ENCODE peak calls at places on chromosomes 7 and 10, in eight cellular contexts. One of them, this sample, is unnamed.
A peak's percentile ranks its signal among the peaks of the same experiment; 100 is the strongest.

GRCh38 chr7:39622609-39623311 is 612 bp upstream of the RALA start:
- DNase-seq in H1: no peak
- DNase-seq in OCI-LY7: no peak
- DNase-seq in astrocyte: no peak
- DNase-seq in neural progenitor cell: no peak
- DNase-seq in pancreas: no peak
- DNase-seq in WERI-Rb-1: no peak
- DNase-seq in substantia nigra: peak; percentile 31
- DNase-seq in this sample: peak; percentile 56

GRCh38 chr7:74501298-74501697 is 47.6 kb downstream of the GTF2IRD1 start:
- DNase-seq in neural progenitor cell: no peak
- DNase-seq in astrocyte: peak; percentile 12
- DNase-seq in WERI-Rb-1: no peak
- DNase-seq in pancreas: peak; percentile 96
- DNase-seq in OCI-LY7: no peak
- DNase-seq in H1: no peak
- DNase-seq in substantia nigra: peak; percentile 12
- DNase-seq in this sample: no peak

GRCh38 chr10:47340613-47341170 is 7.5 kb upstream of the RBP3 start:
- DNase-seq in H1: peak; percentile 95
- DNase-seq in neural progenitor cell: peak; percentile 49
- DNase-seq in substantia nigra: peak; percentile 49
- DNase-seq in WERI-Rb-1: peak; percentile 83
- DNase-seq in pancreas: peak; percentile 85
- DNase-seq in astrocyte: no peak
- DNase-seq in OCI-LY7: peak; percentile 45
- DNase-seq in this sample: peak; percentile 47

GRCh38 chr10:102352066-102352715 is 43.3 kb upstream of the NFKB2 start:
- DNase-seq in OCI-LY7: peak; percentile 63
- DNase-seq in substantia nigra: peak; percentile 17
- DNase-seq in neural progenitor cell: peak; percentile 83
- DNase-seq in pancreas: no peak
- DNase-seq in H1: peak; percentile 86
- DNase-seq in astrocyte: no peak
- DNase-seq in WERI-Rb-1: peak; percentile 69
- DNase-seq in this sample: no peak

GRCh38 chr7:133682364-133683181 is 429.7 kb downstream of the EXOC4 start:
- DNase-seq in OCI-LY7: no peak
- DNase-seq in H1: no peak
- DNase-seq in WERI-Rb-1: no peak
- DNase-seq in pancreas: no peak
- DNase-seq in astrocyte: no peak
- DNase-seq in neural progenitor cell: no peak
- DNase-seq in substantia nigra: no peak
- DNase-seq in this sample: no peak

GRCh38 chr7:111266613-111267012 is 175.7 kb downstream of the LRRN3 start:
- DNase-seq in pancreas: no peak
- DNase-seq in neural progenitor cell: no peak
- DNase-seq in OCI-LY7: no peak
- DNase-seq in substantia nigra: no peak
- DNase-seq in astrocyte: peak; percentile 64
- DNase-seq in H1: no peak
- DNase-seq in WERI-Rb-1: no peak
- DNase-seq in this sample: no peak

GRCh38 chr10:132482090-132482489 is 55.5 kb upstream of the INPP5A start:
- DNase-seq in substantia nigra: no peak
- DNase-seq in OCI-LY7: no peak
- DNase-seq in neural progenitor cell: no peak
- DNase-seq in H1: no peak
- DNase-seq in astrocyte: peak; percentile 80
- DNase-seq in WERI-Rb-1: no peak
- DNase-seq in pancreas: no peak
- DNase-seq in this sample: no peak

GRCh38 chr10:77493851-77494788 is 143.5 kb downstream of the KCNMA1 start:
- DNase-seq in substantia nigra: no peak
- DNase-seq in H1: no peak
- DNase-seq in WERI-Rb-1: peak; percentile 46
- DNase-seq in pancreas: no peak
- DNase-seq in OCI-LY7: no peak
- DNase-seq in neural progenitor cell: peak; percentile 55
- DNase-seq in astrocyte: peak; percentile 44
- DNase-seq in this sample: no peak

GRCh38 chr7:100208911-100209408 is 10.8 kb upstream of the PVRIG start:
- DNase-seq in astrocyte: no peak
- DNase-seq in H1: no peak
- DNase-seq in OCI-LY7: no peak
- DNase-seq in pancreas: no peak
- DNase-seq in substantia nigra: no peak
- DNase-seq in WERI-Rb-1: no peak
- DNase-seq in neural progenitor cell: no peak
- DNase-seq in this sample: no peak

GRCh38 chr7:130946110-130946509 is 212.1 kb upstream of the KLF14 start:
- DNase-seq in neural progenitor cell: no peak
- DNase-seq in substantia nigra: no peak
- DNase-seq in WERI-Rb-1: no peak
- DNase-seq in H1: no peak
- DNase-seq in astrocyte: no peak
- DNase-seq in OCI-LY7: no peak
- DNase-seq in pancreas: no peak
- DNase-seq in this sample: no peak

GRCh38 chr7:75795831-75796285 is 17.7 kb downstream of the CCL24 start:
- DNase-seq in astrocyte: no peak
- DNase-seq in H1: no peak
- DNase-seq in pancreas: no peak
- DNase-seq in WERI-Rb-1: no peak
- DNase-seq in neural progenitor cell: no peak
- DNase-seq in substantia nigra: no peak
- DNase-seq in OCI-LY7: no peak
- DNase-seq in this sample: no peak

GRCh38 chr10:22816298-22816653 is 101.9 kb upstream of the PIP4K2A start:
- DNase-seq in WERI-Rb-1: no peak
- DNase-seq in astrocyte: peak; percentile 93
- DNase-seq in OCI-LY7: no peak
- DNase-seq in substantia nigra: no peak
- DNase-seq in pancreas: no peak
- DNase-seq in H1: no peak
- DNase-seq in neural progenitor cell: no peak
- DNase-seq in this sample: no peak

GRCh38 chr7:43199761-43200160 is 87.3 kb downstream of the HECW1 start:
- DNase-seq in astrocyte: no peak
- DNase-seq in neural progenitor cell: no peak
- DNase-seq in pancreas: no peak
- DNase-seq in H1: no peak
- DNase-seq in WERI-Rb-1: no peak
- DNase-seq in substantia nigra: no peak
- DNase-seq in OCI-LY7: no peak
- DNase-seq in this sample: no peak

GRCh38 chr7:28410628-28411578 is 1.4 kb upstream of the CREB5 start:
- DNase-seq in WERI-Rb-1: no peak
- DNase-seq in pancreas: peak; percentile 39
- DNase-seq in neural progenitor cell: peak; percentile 61
- DNase-seq in astrocyte: peak; percentile 62
- DNase-seq in substantia nigra: no peak
- DNase-seq in OCI-LY7: no peak
- DNase-seq in H1: peak; percentile 63
- DNase-seq in this sample: no peak

GRCh38 chr10:6542999-6543430 is 37.1 kb downstream of the PRKCQ start:
- DNase-seq in substantia nigra: no peak
- DNase-seq in neural progenitor cell: no peak
- DNase-seq in WERI-Rb-1: no peak
- DNase-seq in astrocyte: no peak
- DNase-seq in H1: no peak
- DNase-seq in pancreas: no peak
- DNase-seq in OCI-LY7: peak; percentile 72
- DNase-seq in this sample: no peak

GRCh38 chr7:37096341-37096740 is 352.3 kb downstream of the ELMO1 start:
- DNase-seq in astrocyte: no peak
- DNase-seq in pancreas: no peak
- DNase-seq in substantia nigra: no peak
- DNase-seq in WERI-Rb-1: no peak
- DNase-seq in H1: no peak
- DNase-seq in OCI-LY7: no peak
- DNase-seq in neural progenitor cell: no peak
- DNase-seq in this sample: no peak

GRCh38 chr7:29606287-29606721 is 42.7 kb downstream of the PRR15 start:
- DNase-seq in substantia nigra: no peak
- DNase-seq in pancreas: no peak
- DNase-seq in neural progenitor cell: no peak
- DNase-seq in OCI-LY7: no peak
- DNase-seq in H1: no peak
- DNase-seq in WERI-Rb-1: peak; percentile 37
- DNase-seq in astrocyte: peak; percentile 66
- DNase-seq in this sample: no peak

GRCh38 chr10:111079241-111079760 is 2.5 kb downstream of the ADRA2A start:
- DNase-seq in WERI-Rb-1: no peak
- DNase-seq in substantia nigra: no peak
- DNase-seq in pancreas: no peak
- DNase-seq in neural progenitor cell: no peak
- DNase-seq in H1: no peak
- DNase-seq in astrocyte: no peak
- DNase-seq in OCI-LY7: no peak
- DNase-seq in this sample: no peak

GRCh38 chr7:75737856-75738603 is 711 bp downstream of the HIP1 start:
- DNase-seq in neural progenitor cell: peak; percentile 68
- DNase-seq in astrocyte: no peak
- DNase-seq in pancreas: no peak
- DNase-seq in H1: no peak
- DNase-seq in OCI-LY7: peak; percentile 35
- DNase-seq in substantia nigra: peak; percentile 5
- DNase-seq in WERI-Rb-1: no peak
- DNase-seq in this sample: no peak

GRCh38 chr10:51659344-51659743 is 40.1 kb downstream of the CSTF2T start:
- DNase-seq in OCI-LY7: no peak
- DNase-seq in pancreas: no peak
- DNase-seq in astrocyte: no peak
- DNase-seq in substantia nigra: no peak
- DNase-seq in WERI-Rb-1: no peak
- DNase-seq in H1: no peak
- DNase-seq in neural progenitor cell: no peak
- DNase-seq in this sample: no peak

GRCh38 chr7:92856436-92856835 is 20.1 kb upstream of the CDK6 start:
- DNase-seq in pancreas: no peak
- DNase-seq in H1: no peak
- DNase-seq in OCI-LY7: no peak
- DNase-seq in neural progenitor cell: no peak
- DNase-seq in substantia nigra: no peak
- DNase-seq in astrocyte: no peak
- DNase-seq in WERI-Rb-1: no peak
- DNase-seq in this sample: no peak

DNA sequence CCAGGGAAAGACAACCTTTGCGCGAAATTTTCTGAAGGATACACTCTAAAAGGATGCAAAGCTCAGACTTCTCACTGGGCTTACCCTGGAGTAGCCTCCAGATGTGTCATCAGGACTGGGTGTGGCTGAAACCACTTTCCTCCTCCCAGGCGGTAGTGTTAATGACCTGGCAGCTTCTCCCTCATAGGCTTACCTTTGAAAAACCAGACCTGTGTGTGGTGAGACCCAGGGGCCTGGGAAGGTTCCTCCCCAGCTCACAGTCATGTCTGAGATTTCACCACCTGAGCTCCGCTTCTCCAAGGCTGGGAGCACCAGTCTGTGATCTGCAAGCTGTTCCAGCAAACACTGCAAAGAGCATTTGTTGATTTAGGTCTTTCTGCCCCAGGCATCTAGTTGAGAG is 93.7 kb downstream of the EPC1 start:
- DNase-seq in substantia nigra: no peak
- DNase-seq in neural progenitor cell: no peak
- DNase-seq in H1: peak; percentile 40
- DNase-seq in astrocyte: no peak
- DNase-seq in pancreas: no peak
- DNase-seq in WERI-Rb-1: no peak
- DNase-seq in OCI-LY7: no peak
- DNase-seq in this sample: no peak
- H3K27ac ChIP-seq in substantia nigra: no peak overlapping the region
- H3K27ac ChIP-seq in neural progenitor cell: no peak overlapping the region
- H3K27ac ChIP-seq in H1: no peak overlapping the region
- H3K27ac ChIP-seq in astrocyte: no peak overlapping the region
- H3K27ac ChIP-seq in pancreas: no peak overlapping the region
- H3K27ac ChIP-seq in WERI-Rb-1: no peak overlapping the region
- H3K27ac ChIP-seq in OCI-LY7: no peak overlapping the region
- H3K27ac ChIP-seq in this sample: no peak overlapping the region

GRCh38 chr10:113085776-113086175 is 135.7 kb downstream of the TCF7L2 start:
- DNase-seq in OCI-LY7: no peak
- DNase-seq in neural progenitor cell: no peak
- DNase-seq in H1: no peak
- DNase-seq in substantia nigra: no peak
- DNase-seq in WERI-Rb-1: no peak
- DNase-seq in pancreas: no peak
- DNase-seq in astrocyte: no peak
- DNase-seq in this sample: no peak
- H3K27ac ChIP-seq in OCI-LY7: no peak overlapping the region
- H3K27ac ChIP-seq in neural progenitor cell: no peak overlapping the region
- H3K27ac ChIP-seq in H1: no peak overlapping the region
- H3K27ac ChIP-seq in substantia nigra: no peak overlapping the region
- H3K27ac ChIP-seq in WERI-Rb-1: no peak overlapping the region
- H3K27ac ChIP-seq in pancreas: no peak overlapping the region
- H3K27ac ChIP-seq in astrocyte: peak overlapping the region; percentile 83
- H3K27ac ChIP-seq in this sample: no peak overlapping the region

GRCh38 chr7:94392391-94392782 is 2.3 kb upstream of the COL1A2 start:
- DNase-seq in OCI-LY7: no peak
- DNase-seq in pancreas: no peak
- DNase-seq in substantia nigra: no peak
- DNase-seq in astrocyte: no peak
- DNase-seq in neural progenitor cell: no peak
- DNase-seq in WERI-Rb-1: no peak
- DNase-seq in H1: no peak
- DNase-seq in this sample: no peak
- H3K27ac ChIP-seq in OCI-LY7: no peak overlapping the region
- H3K27ac ChIP-seq in pancreas: no peak overlapping the region
- H3K27ac ChIP-seq in substantia nigra: no peak overlapping the region
- H3K27ac ChIP-seq in astrocyte: peak overlapping the region; percentile 96
- H3K27ac ChIP-seq in neural progenitor cell: no peak overlapping the region
- H3K27ac ChIP-seq in WERI-Rb-1: no peak overlapping the region
- H3K27ac ChIP-seq in H1: no peak overlapping the region
- H3K27ac ChIP-seq in this sample: no peak overlapping the region

GRCh38 chr7:80139179-80139578 is 4.5 kb downstream of the GNAI1 start:
- DNase-seq in neural progenitor cell: no peak
- DNase-seq in pancreas: no peak
- DNase-seq in OCI-LY7: no peak
- DNase-seq in astrocyte: no peak
- DNase-seq in WERI-Rb-1: no peak
- DNase-seq in substantia nigra: no peak
- DNase-seq in H1: no peak
- DNase-seq in this sample: no peak

GRCh38 chr7:80136276-80137045 is 1.8 kb downstream of the GNAI1 start:
- DNase-seq in substantia nigra: no peak
- DNase-seq in OCI-LY7: no peak
- DNase-seq in astrocyte: peak; percentile 57
- DNase-seq in pancreas: no peak
- DNase-seq in WERI-Rb-1: no peak
- DNase-seq in H1: no peak
- DNase-seq in neural progenitor cell: peak; percentile 13
- DNase-seq in this sample: no peak

GRCh38 chr7:80137410-80137809 is 2.8 kb downstream of the GNAI1 start:
- DNase-seq in substantia nigra: no peak
- DNase-seq in pancreas: no peak
- DNase-seq in WERI-Rb-1: no peak
- DNase-seq in OCI-LY7: no peak
- DNase-seq in neural progenitor cell: no peak
- DNase-seq in astrocyte: no peak
- DNase-seq in H1: no peak
- DNase-seq in this sample: no peak

GRCh38 chr7:80142853-80143580 is 8.4 kb downstream of the GNAI1 start:
- DNase-seq in H1: no peak
- DNase-seq in substantia nigra: no peak
- DNase-seq in OCI-LY7: no peak
- DNase-seq in pancreas: no peak
- DNase-seq in astrocyte: no peak
- DNase-seq in WERI-Rb-1: no peak
- DNase-seq in neural progenitor cell: no peak
- DNase-seq in this sample: no peak

GRCh38 chr7:80140388-80140787 is 5.8 kb downstream of the GNAI1 start:
- DNase-seq in WERI-Rb-1: no peak
- DNase-seq in H1: no peak
- DNase-seq in substantia nigra: no peak
- DNase-seq in pancreas: no peak
- DNase-seq in OCI-LY7: no peak
- DNase-seq in astrocyte: no peak
- DNase-seq in neural progenitor cell: no peak
- DNase-seq in this sample: no peak
- H3K27ac ChIP-seq in WERI-Rb-1: no peak overlapping the region
- H3K27ac ChIP-seq in H1: no peak overlapping the region
- H3K27ac ChIP-seq in substantia nigra: no peak overlapping the region
- H3K27ac ChIP-seq in pancreas: no peak overlapping the region
- H3K27ac ChIP-seq in OCI-LY7: no peak overlapping the region
- H3K27ac ChIP-seq in astrocyte: no peak overlapping the region
- H3K27ac ChIP-seq in neural progenitor cell: no peak overlapping the region
- H3K27ac ChIP-seq in this sample: no peak overlapping the region